ENCODE peak calls at places on chromosomes 4 and X, in six cellular contexts. O is A549, I is K562, T is GM12878, Z is HepG2, V is endothelial cell of umbilical vein. W is an unnamed sample.

GRCh38 chr4:148776944-148777343 is 334.7 kb upstream of the NR3C2 start:
- DNase-seq in O (no peak), I (no peak), T (no peak), Z (no peak), V (no peak), W (no peak)

GRCh38 chr4:89110541-89110985 is 770 bp upstream of the TIGD2 start:
- DNase-seq in O (no peak), I (peak), T (no peak), Z (no peak), V (no peak), W (no peak)

GRCh38 chrX:114798902-114799301 is 215.0 kb downstream of the HTR2C start:
- DNase-seq in O (no peak), I (no peak), T (no peak), Z (no peak), V (no peak), W (no peak)

GRCh38 chr4:38189445-38189844 is 229.2 kb downstream of the PTTG2 start:
- DNase-seq in O (peak), I (peak), T (no peak), Z (peak), V (peak), W (peak)

GRCh38 chr4:84691170-84691691 is 108.3 kb downstream of the CDS1 start:
- DNase-seq in O (peak), I (peak), T (no peak), Z (no peak), V (peak), W (peak)

GRCh38 chrX:124736553-124737240 is 390.3 kb downstream of the SH2D1A start:
- DNase-seq in O (no peak), I (peak), T (no peak), Z (no peak), V (no peak), W (no peak)

GRCh38 chr4:149291463-149291862 is 524.2 kb downstream of the IQCM start:
- DNase-seq in O (no peak), I (no peak), T (no peak), Z (no peak), V (peak), W (no peak)

GRCh38 chr4:10655968-10656367 is 28.6 kb downstream of the CLNK start:
- DNase-seq in O (no peak), I (no peak), T (no peak), Z (no peak), V (peak), W (no peak)

GRCh38 chr4:89781321-89781720 is 55.6 kb downstream of the SNCA start:
- DNase-seq in O (no peak), I (no peak), T (no peak), Z (no peak), V (no peak), W (no peak)

GRCh38 chr4:140308366-140309123 is 64.9 kb upstream of the SCOC start:
- DNase-seq in O (peak), I (peak), T (no peak), Z (no peak), V (no peak), W (no peak)

GRCh38 chr4:101972791-101973190 is 182.3 kb downstream of the BANK1 start:
- DNase-seq in O (no peak), I (no peak), T (no peak), Z (no peak), V (no peak), W (no peak)

DNA sequence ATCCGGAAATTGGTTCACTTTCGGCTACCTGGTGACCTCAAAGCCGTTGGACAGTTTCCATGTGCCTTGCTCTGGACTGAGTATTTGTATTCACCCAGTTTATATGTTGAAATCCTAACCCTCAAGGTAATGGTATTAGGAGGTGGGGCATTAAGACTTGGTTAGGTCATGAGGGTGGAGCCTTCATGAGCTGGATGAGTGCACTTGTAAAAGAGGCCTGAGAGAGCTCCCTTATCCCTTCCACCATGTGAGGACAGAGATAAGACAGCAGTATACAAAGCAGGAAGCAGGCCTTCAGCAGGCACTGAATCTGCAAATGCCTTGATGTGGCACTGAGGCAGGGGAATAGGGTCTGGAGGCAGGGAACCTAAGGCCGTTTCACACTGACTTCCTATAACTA is 5.3 kb upstream of the OPHN1 start:
- DNase-seq in O (peak), I (peak), T (no peak), Z (peak), V (no peak), W (no peak)
- TF ChIP-seq MYC in O (no peak), I (no peak), T (no peak), Z (no peak), V (no peak), W (no peak)

DNA sequence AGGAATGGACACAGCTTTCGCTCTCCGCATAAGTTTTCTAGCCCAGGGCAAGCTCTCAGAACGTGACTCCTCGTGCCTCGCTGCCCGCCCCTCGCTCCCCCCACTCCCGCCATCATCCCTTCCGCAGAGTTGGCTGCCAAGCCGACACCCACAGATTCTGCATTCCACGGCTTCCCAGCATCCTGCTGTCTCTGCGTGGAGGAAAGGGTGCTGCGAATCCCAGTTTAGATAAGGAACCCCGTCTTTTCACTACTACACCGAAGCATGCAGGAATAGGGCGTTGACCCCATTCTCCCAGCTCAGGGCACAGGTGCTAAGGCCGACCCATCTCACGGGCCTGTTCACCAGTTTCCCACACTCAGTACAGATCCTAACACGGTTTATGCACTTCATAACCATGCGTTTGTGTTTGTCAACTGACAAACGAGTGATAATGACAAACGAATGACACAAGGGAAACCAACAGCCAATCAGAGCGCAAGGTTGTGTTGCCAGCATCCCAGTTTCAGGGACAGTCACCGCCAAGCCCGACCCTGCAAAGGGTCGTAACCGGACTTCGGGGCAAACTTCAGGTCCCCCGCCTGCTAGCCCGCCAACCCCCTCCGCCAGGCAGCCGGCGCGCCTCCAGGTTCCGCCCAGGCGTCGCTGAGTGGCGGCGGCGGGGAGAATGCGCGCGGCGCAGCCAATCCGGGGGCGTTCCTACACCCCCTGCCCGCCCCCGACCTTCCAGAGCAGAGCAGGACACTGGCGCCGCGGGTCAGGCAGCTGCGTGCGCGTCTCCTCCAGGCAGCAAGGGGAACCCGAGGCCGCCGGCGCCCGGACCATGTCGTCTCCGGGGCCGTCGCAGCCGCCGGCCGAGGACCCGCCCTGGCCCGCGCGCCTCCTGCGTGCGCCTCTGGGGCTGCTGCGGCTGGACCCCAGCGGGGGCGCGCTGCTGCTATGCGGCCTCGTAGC is at the start of gene CYP2U1:
- DNase-seq in O (peak), I (peak), T (no peak), Z (peak), V (peak), W (no peak)
- TF ChIP-seq CTCF in O (no peak), I (no peak), T (peak), Z (no peak), V (no peak), W (no peak)

GRCh38 chrX:104270916-104271512 is 16.3 kb upstream of the ESX1 start:
- DNase-seq in O (peak), I (peak), T (no peak), Z (peak), V (peak), W (peak)
- TF ChIP-seq MAX in O (no peak), I (no peak), T (no peak), Z (no peak), V (no peak), W (no peak)

DNA sequence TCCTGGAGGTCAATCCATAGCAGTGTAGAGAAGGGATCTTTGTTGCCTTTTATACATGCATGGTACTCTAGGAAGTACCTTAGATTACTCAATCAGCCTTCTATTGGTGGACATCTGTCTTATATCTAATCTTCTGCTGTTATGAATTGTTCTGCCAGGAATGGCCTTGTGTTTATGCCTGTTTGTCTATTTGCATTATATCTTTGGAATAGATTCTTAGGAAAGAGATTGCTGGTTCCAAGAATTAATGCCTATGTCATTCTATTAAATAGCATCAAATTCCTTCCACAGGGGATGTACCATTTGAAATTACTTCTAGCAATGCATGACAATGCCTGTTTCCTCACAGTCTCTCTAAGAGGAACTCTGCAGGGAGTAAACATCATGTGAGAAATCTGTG is 42.5 kb downstream of the BEX3 start:
- DNase-seq in O (no peak), I (no peak), T (no peak), Z (no peak), V (no peak), W (no peak)
- TF ChIP-seq MYC in O (no peak), I (no peak), T (no peak), Z (no peak), V (no peak), W (no peak)

W was measured in NB4.